ENCODE peak calls at places on chromosomes 16 and 17, in eight cellular contexts. One of them, this sample, is unnamed.

GRCh38 chr16:11354733-11355574 is 9.7 kb downstream of the RMI2 start:
- DNase-seq in heart left ventricle: no peak
- DNase-seq in kidney: no peak
- DNase-seq in left ventricle myocardium inferior: no peak
- DNase-seq in IMR-90: peak
- DNase-seq in H9: no peak
- DNase-seq in sigmoid colon: peak
- DNase-seq in tibial nerve: no peak
- DNase-seq in this sample: no peak

GRCh38 chr16:87945351-87946042 is 5.7 kb upstream of the BANP start:
- DNase-seq in tibial nerve: peak
- DNase-seq in heart left ventricle: peak
- DNase-seq in H9: peak
- DNase-seq in sigmoid colon: peak
- DNase-seq in left ventricle myocardium inferior: peak
- DNase-seq in kidney: peak
- DNase-seq in IMR-90: peak
- DNase-seq in this sample: no peak

GRCh38 chr16:85420501-85421337 is 192.4 kb upstream of the GSE1 start:
- DNase-seq in H9: peak
- DNase-seq in kidney: peak
- DNase-seq in tibial nerve: no peak
- DNase-seq in sigmoid colon: peak
- DNase-seq in left ventricle myocardium inferior: peak
- DNase-seq in IMR-90: peak
- DNase-seq in heart left ventricle: peak
- DNase-seq in this sample: no peak

GRCh38 chr17:48023408-48024148 is 14.0 kb downstream of the COPZ2 start:
- DNase-seq in kidney: peak
- DNase-seq in IMR-90: peak
- DNase-seq in tibial nerve: peak
- DNase-seq in left ventricle myocardium inferior: peak
- DNase-seq in heart left ventricle: peak
- DNase-seq in sigmoid colon: peak
- DNase-seq in H9: peak
- DNase-seq in this sample: peak

GRCh38 chr16:50400967-50401348 is 32.2 kb upstream of the BRD7 start:
- DNase-seq in left ventricle myocardium inferior: no peak
- DNase-seq in sigmoid colon: no peak
- DNase-seq in IMR-90: no peak
- DNase-seq in kidney: no peak
- DNase-seq in tibial nerve: no peak
- DNase-seq in heart left ventricle: no peak
- DNase-seq in H9: no peak
- DNase-seq in this sample: no peak

GRCh38 chr17:79412110-79412509 is 198.7 kb downstream of the RBFOX3 start:
- DNase-seq in left ventricle myocardium inferior: no peak
- DNase-seq in kidney: no peak
- DNase-seq in tibial nerve: no peak
- DNase-seq in heart left ventricle: no peak
- DNase-seq in H9: no peak
- DNase-seq in IMR-90: no peak
- DNase-seq in sigmoid colon: no peak
- DNase-seq in this sample: no peak

GRCh38 chr17:48613862-48614694 is 1.0 kb downstream of the HOXB8 start:
- DNase-seq in heart left ventricle: no peak
- DNase-seq in sigmoid colon: no peak
- DNase-seq in IMR-90: peak
- DNase-seq in left ventricle myocardium inferior: no peak
- DNase-seq in kidney: no peak
- DNase-seq in tibial nerve: no peak
- DNase-seq in H9: peak
- DNase-seq in this sample: no peak

GRCh38 chr17:8360260-8360659 is 16.2 kb downstream of the KRABD2 start:
- DNase-seq in IMR-90: no peak
- DNase-seq in tibial nerve: no peak
- DNase-seq in left ventricle myocardium inferior: no peak
- DNase-seq in H9: no peak
- DNase-seq in kidney: no peak
- DNase-seq in sigmoid colon: no peak
- DNase-seq in heart left ventricle: no peak
- DNase-seq in this sample: no peak

GRCh38 chr16:8808613-8809353 is 11.1 kb downstream of the PMM2 start:
- DNase-seq in IMR-90: no peak
- DNase-seq in tibial nerve: no peak
- DNase-seq in kidney: no peak
- DNase-seq in sigmoid colon: no peak
- DNase-seq in H9: no peak
- DNase-seq in left ventricle myocardium inferior: no peak
- DNase-seq in heart left ventricle: no peak
- DNase-seq in this sample: no peak

GRCh38 chr16:88649924-88650748 is 717 bp downstream of the CYBA start:
- DNase-seq in sigmoid colon: no peak
- DNase-seq in H9: peak
- DNase-seq in IMR-90: peak
- DNase-seq in left ventricle myocardium inferior: peak
- DNase-seq in tibial nerve: no peak
- DNase-seq in kidney: peak
- DNase-seq in heart left ventricle: no peak
- DNase-seq in this sample: no peak

GRCh38 chr16:79717324-79717848 is 116.8 kb upstream of the MAF start:
- DNase-seq in sigmoid colon: no peak
- DNase-seq in kidney: no peak
- DNase-seq in tibial nerve: no peak
- DNase-seq in left ventricle myocardium inferior: no peak
- DNase-seq in heart left ventricle: no peak
- DNase-seq in H9: no peak
- DNase-seq in IMR-90: no peak
- DNase-seq in this sample: no peak

GRCh38 chr16:67277999-67278772 is 1.1 kb upstream of the PLEKHG4 start:
- DNase-seq in heart left ventricle: peak
- DNase-seq in IMR-90: peak
- DNase-seq in tibial nerve: no peak
- DNase-seq in sigmoid colon: no peak
- DNase-seq in left ventricle myocardium inferior: no peak
- DNase-seq in H9: no peak
- DNase-seq in kidney: peak
- DNase-seq in this sample: no peak

GRCh38 chr17:78349831-78350631 is 9.8 kb downstream of the SOCS3 start:
- DNase-seq in H9: no peak
- DNase-seq in tibial nerve: no peak
- DNase-seq in kidney: no peak
- DNase-seq in heart left ventricle: no peak
- DNase-seq in sigmoid colon: no peak
- DNase-seq in IMR-90: no peak
- DNase-seq in left ventricle myocardium inferior: no peak
- DNase-seq in this sample: no peak

GRCh38 chr16:68313116-68313515 is 2.3 kb downstream of the PRMT7 start:
- DNase-seq in sigmoid colon: no peak
- DNase-seq in H9: no peak
- DNase-seq in heart left ventricle: no peak
- DNase-seq in tibial nerve: no peak
- DNase-seq in left ventricle myocardium inferior: no peak
- DNase-seq in kidney: no peak
- DNase-seq in IMR-90: no peak
- DNase-seq in this sample: no peak

GRCh38 chr17:48077555-48077954 is 23.7 kb downstream of the CBX1 start:
- DNase-seq in IMR-90: no peak
- DNase-seq in left ventricle myocardium inferior: no peak
- DNase-seq in kidney: no peak
- DNase-seq in heart left ventricle: no peak
- DNase-seq in tibial nerve: no peak
- DNase-seq in H9: no peak
- DNase-seq in sigmoid colon: no peak
- DNase-seq in this sample: no peak

GRCh38 chr16:72626623-72627022 is 421.3 kb downstream of the ZFHX3 start:
- DNase-seq in kidney: no peak
- DNase-seq in sigmoid colon: no peak
- DNase-seq in IMR-90: no peak
- DNase-seq in left ventricle myocardium inferior: no peak
- DNase-seq in H9: no peak
- DNase-seq in tibial nerve: no peak
- DNase-seq in heart left ventricle: no peak
- DNase-seq in this sample: no peak

GRCh38 chr17:79183221-79184158 is 108.9 kb downstream of the ENGASE start:
- DNase-seq in kidney: peak
- DNase-seq in sigmoid colon: no peak
- DNase-seq in left ventricle myocardium inferior: no peak
- DNase-seq in heart left ventricle: no peak
- DNase-seq in H9: peak
- DNase-seq in tibial nerve: no peak
- DNase-seq in IMR-90: no peak
- DNase-seq in this sample: no peak

GRCh38 chr17:36072431-36073121 is 8.5 kb downstream of the CCL18 start:
- DNase-seq in kidney: no peak
- DNase-seq in left ventricle myocardium inferior: no peak
- DNase-seq in heart left ventricle: peak
- DNase-seq in tibial nerve: no peak
- DNase-seq in IMR-90: peak
- DNase-seq in sigmoid colon: no peak
- DNase-seq in H9: peak
- DNase-seq in this sample: no peak

GRCh38 chr16:11182381-11182780 is 73.6 kb downstream of the SOCS1 start:
- DNase-seq in left ventricle myocardium inferior: no peak
- DNase-seq in kidney: no peak
- DNase-seq in sigmoid colon: no peak
- DNase-seq in tibial nerve: no peak
- DNase-seq in IMR-90: no peak
- DNase-seq in heart left ventricle: no peak
- DNase-seq in H9: no peak
- DNase-seq in this sample: no peak

DNA sequence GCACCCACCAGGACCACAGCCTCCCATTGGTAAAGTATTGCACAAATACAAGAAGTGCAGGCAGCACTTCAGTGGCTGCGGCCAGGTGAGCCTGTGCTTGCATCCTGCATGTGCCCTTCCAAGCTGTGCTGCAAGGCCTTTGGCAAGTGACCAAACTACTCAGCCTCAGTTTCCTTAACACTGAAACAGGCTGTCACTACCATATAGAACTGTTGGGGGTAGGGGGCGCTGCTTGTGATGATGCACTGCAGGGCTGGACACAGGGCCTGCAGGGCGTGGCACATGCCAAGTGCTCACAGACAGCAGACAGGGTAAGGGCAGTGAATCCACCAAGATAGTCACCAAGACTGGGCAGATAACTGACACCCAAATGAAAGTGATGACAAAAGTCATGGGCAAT is 65.6 kb upstream of the SREBF1 start:
- DNase-seq in tibial nerve: no peak
- DNase-seq in sigmoid colon: no peak
- DNase-seq in IMR-90: no peak
- DNase-seq in H9: no peak
- DNase-seq in left ventricle myocardium inferior: no peak
- DNase-seq in heart left ventricle: no peak
- DNase-seq in kidney: peak
- DNase-seq in this sample: no peak
- TF ChIP-seq CTCF in tibial nerve: no peak
- TF ChIP-seq CTCF in sigmoid colon: no peak
- TF ChIP-seq CTCF in IMR-90: no peak
- TF ChIP-seq CTCF in H9: peak
- TF ChIP-seq CTCF in left ventricle myocardium inferior: no peak
- TF ChIP-seq CTCF in heart left ventricle: no peak
- TF ChIP-seq CTCF in kidney: no peak
- TF ChIP-seq CTCF in this sample: no peak

GRCh38 chr17:31586946-31587345 is 195.5 kb downstream of the RAB11FIP4 start:
- DNase-seq in kidney: no peak
- DNase-seq in sigmoid colon: peak
- DNase-seq in heart left ventricle: no peak
- DNase-seq in left ventricle myocardium inferior: no peak
- DNase-seq in H9: no peak
- DNase-seq in tibial nerve: no peak
- DNase-seq in IMR-90: no peak
- DNase-seq in this sample: no peak

GRCh38 chr17:31587462-31587861 is 196.0 kb downstream of the RAB11FIP4 start:
- DNase-seq in tibial nerve: no peak
- DNase-seq in IMR-90: no peak
- DNase-seq in H9: no peak
- DNase-seq in heart left ventricle: no peak
- DNase-seq in left ventricle myocardium inferior: no peak
- DNase-seq in kidney: no peak
- DNase-seq in sigmoid colon: peak
- DNase-seq in this sample: no peak

GRCh38 chr17:31585280-31585630 is 193.8 kb downstream of the RAB11FIP4 start:
- DNase-seq in left ventricle myocardium inferior: no peak
- DNase-seq in IMR-90: no peak
- DNase-seq in sigmoid colon: peak
- DNase-seq in tibial nerve: no peak
- DNase-seq in kidney: no peak
- DNase-seq in heart left ventricle: no peak
- DNase-seq in H9: no peak
- DNase-seq in this sample: no peak

GRCh38 chr17:31588512-31588911 is 197.0 kb downstream of the RAB11FIP4 start:
- DNase-seq in IMR-90: no peak
- DNase-seq in H9: no peak
- DNase-seq in tibial nerve: no peak
- DNase-seq in sigmoid colon: no peak
- DNase-seq in heart left ventricle: no peak
- DNase-seq in left ventricle myocardium inferior: no peak
- DNase-seq in kidney: no peak
- DNase-seq in this sample: no peak

DNA sequence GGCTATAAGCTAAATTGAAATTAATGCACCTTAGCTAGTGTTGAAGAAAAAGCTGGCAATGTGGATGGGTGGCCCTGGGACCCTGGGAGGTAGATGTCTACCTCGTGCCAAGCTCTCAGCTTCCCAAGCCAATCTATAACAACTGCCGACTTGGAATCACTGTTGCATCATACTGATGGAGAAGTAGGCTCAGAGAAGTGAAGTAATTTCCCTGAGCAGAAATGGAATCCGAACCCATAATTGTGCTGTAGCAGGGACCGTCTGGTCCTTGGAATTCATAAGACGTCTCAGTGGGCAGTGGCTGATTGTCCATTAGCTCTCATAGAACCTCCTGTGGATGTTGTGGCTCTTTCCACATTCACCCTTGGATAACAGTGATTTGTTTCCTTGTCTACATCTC is 196.6 kb downstream of the RAB11FIP4 start:
- DNase-seq in tibial nerve: no peak
- DNase-seq in H9: no peak
- DNase-seq in IMR-90: no peak
- DNase-seq in sigmoid colon: peak
- DNase-seq in heart left ventricle: no peak
- DNase-seq in left ventricle myocardium inferior: no peak
- DNase-seq in kidney: no peak
- DNase-seq in this sample: no peak
- H3K27ac ChIP-seq in tibial nerve: no peak
- H3K27ac ChIP-seq in H9: no peak
- H3K27ac ChIP-seq in IMR-90: no peak
- H3K27ac ChIP-seq in sigmoid colon: no peak
- H3K27ac ChIP-seq in heart left ventricle: no peak
- H3K27ac ChIP-seq in left ventricle myocardium inferior: no peak
- H3K27ac ChIP-seq in kidney: no peak
- H3K27ac ChIP-seq in this sample: no peak

GRCh38 chr16:56874800-56875199 is 9.8 kb downstream of the SLC12A3 start:
- DNase-seq in IMR-90: peak
- DNase-seq in left ventricle myocardium inferior: no peak
- DNase-seq in H9: no peak
- DNase-seq in tibial nerve: no peak
- DNase-seq in kidney: no peak
- DNase-seq in sigmoid colon: no peak
- DNase-seq in heart left ventricle: no peak
- DNase-seq in this sample: no peak
- TF ChIP-seq CTCF in IMR-90: no peak
- TF ChIP-seq CTCF in left ventricle myocardium inferior: no peak
- TF ChIP-seq CTCF in H9: no peak
- TF ChIP-seq CTCF in tibial nerve: no peak
- TF ChIP-seq CTCF in kidney: no peak
- TF ChIP-seq CTCF in sigmoid colon: no peak
- TF ChIP-seq CTCF in heart left ventricle: no peak
- TF ChIP-seq CTCF in this sample: no peak

GRCh38 chr17:61204456-61204855 is 195.2 kb upstream of the TBX2 start:
- DNase-seq in left ventricle myocardium inferior: no peak
- DNase-seq in H9: no peak
- DNase-seq in tibial nerve: no peak
- DNase-seq in IMR-90: no peak
- DNase-seq in sigmoid colon: no peak
- DNase-seq in heart left ventricle: no peak
- DNase-seq in kidney: no peak
- DNase-seq in this sample: no peak
- H3K27ac ChIP-seq in left ventricle myocardium inferior: peak
- H3K27ac ChIP-seq in H9: no peak
- H3K27ac ChIP-seq in tibial nerve: no peak
- H3K27ac ChIP-seq in IMR-90: peak
- H3K27ac ChIP-seq in sigmoid colon: no peak
- H3K27ac ChIP-seq in heart left ventricle: no peak
- H3K27ac ChIP-seq in kidney: no peak
- H3K27ac ChIP-seq in this sample: peak

This sample was measured in coronary artery.